ENCODE peak calls at places on chromosomes 2 and 18, in six cellular contexts. X, M, L, N, F and Q are unnamed samples.

GRCh38 chr2:205613970-205614559 is 68.2 kb upstream of the NRP2 start:
- DNase-seq in X (no peak), M (no peak), L (no peak), N (no peak), F (no peak), Q (no peak)

GRCh38 chr18:78090584-78090983 is 840.9 kb downstream of the GALR1 start:
- DNase-seq in X (no peak), M (no peak), L (no peak), N (no peak), F (no peak), Q (no peak)

GRCh38 chr18:10482985-10483949 is 28.8 kb downstream of the APCDD1 start:
- DNase-seq in X (peak; percentile 81), M (no peak), L (no peak), N (no peak), F (no peak), Q (no peak)

GRCh38 chr2:233944722-233945121 is 27.5 kb downstream of the TRPM8 start:
- DNase-seq in X (no peak), M (no peak), L (no peak), N (no peak), F (no peak), Q (no peak)

GRCh38 chr2:95043300-95043786 is 17.8 kb downstream of the MAL start:
- DNase-seq in X (no peak), M (peak; percentile 86), L (peak; percentile 23), N (no peak), F (no peak), Q (no peak)

GRCh38 chr2:196291873-196292800 is 120.8 kb upstream of the STK17B start:
- DNase-seq in X (no peak), M (peak; percentile 99), L (no peak), N (peak; percentile 96), F (peak; percentile 42), Q (no peak)

GRCh38 chr2:15031745-15032240 is 399.3 kb downstream of the LRATD1 start:
- DNase-seq in X (peak; percentile 13), M (peak; percentile 28), L (no peak), N (no peak), F (peak; percentile 35), Q (peak; percentile 41)

GRCh38 chr18:59517446-59518171 is 158.5 kb upstream of the LMAN1 start:
- DNase-seq in X (no peak), M (peak; percentile 15), L (peak; percentile 40), N (no peak), F (peak; percentile 54), Q (peak; percentile 58)

GRCh38 chr2:235642446-235643107 is 148.7 kb downstream of the AGAP1 start:
- DNase-seq in X (no peak), M (no peak), L (no peak), N (no peak), F (peak; percentile 34), Q (no peak)

GRCh38 chr18:56162316-56162715 is 476.1 kb downstream of the TXNL1 start:
- DNase-seq in X (no peak), M (peak; percentile 13), L (no peak), N (no peak), F (no peak), Q (no peak)

DNA sequence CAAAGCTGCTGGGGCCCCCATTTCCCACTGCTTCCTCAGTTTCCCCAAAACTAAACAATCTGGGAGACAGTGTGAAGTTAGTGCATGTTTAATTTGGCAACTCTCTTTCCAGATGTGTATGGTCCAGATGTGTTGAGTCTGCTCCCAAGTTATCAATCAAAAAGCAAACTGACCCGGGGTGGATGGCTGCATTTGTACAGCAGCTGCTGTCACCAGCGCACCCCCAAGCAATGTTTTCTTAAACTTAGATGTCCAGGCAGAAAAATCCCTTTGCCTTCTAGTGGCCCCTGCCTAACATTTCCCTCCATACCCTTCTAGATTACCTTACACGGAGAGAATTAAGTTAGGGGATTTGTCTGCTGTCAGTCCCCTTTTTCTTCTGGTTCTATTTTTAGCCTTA is 137.0 kb downstream of the COPS8 start:
- DNase-seq in X (no peak), M (no peak), L (no peak), N (no peak), F (no peak), Q (no peak)
- TF ChIP-seq CTCF in X (no peak), M (no peak), L (no peak), N (no peak), F (no peak), Q (no peak)

DNA sequence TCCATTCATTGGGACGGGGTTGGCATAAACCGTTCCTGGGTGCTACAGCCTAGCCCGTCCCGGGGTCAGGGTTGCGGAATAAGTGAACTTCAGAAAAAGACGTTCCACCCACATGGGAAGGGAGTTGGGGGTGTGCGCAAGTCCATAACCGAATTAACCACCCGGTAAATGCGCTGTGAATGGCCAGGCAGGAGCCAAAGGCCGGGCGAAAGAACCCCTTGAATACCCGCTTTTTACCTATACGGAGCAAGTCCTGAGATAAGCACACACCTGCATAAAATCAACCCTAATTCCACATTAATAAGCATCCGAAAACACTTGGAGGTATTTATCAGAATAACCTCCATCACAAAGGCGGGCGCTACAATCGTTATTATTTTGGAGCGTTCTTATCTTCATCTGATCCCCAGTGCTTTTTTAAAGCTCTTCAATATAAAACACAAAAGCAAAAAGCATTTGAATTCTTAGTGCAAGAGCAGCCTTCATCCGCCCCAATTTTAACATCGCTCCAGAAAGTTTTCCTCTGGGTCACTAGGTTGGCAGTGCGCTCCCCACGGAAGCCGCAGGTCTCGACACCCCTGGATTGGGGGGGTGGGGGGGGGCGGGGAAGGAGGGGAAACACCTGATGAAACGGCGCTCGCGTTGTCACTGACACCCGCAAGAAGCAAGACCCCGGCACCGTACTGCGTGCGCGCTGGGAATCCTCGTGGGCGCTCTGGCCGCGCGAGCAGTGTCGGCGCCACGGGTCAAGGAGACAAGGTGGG is 1.2 kb downstream of the SATB2 start:
- DNase-seq in X (peak; percentile 19), M (no peak), L (no peak), N (no peak), F (no peak), Q (peak; percentile 28)
- TF ChIP-seq EZH2phosphoT487 in X (no peak), M (no peak), L (peak; percentile 89), N (no peak), F (peak; percentile 80), Q (peak; percentile 73)

GRCh38 chr18:76727589-76727988 is 94.8 kb upstream of the ZNF236 start:
- DNase-seq in X (no peak), M (no peak), L (no peak), N (no peak), F (no peak), Q (no peak)

GRCh38 chr18:76725445-76725844 is 96.9 kb upstream of the ZNF236 start:
- DNase-seq in X (no peak), M (no peak), L (no peak), N (no peak), F (no peak), Q (no peak)

GRCh38 chr18:76736309-76736708 is 86.0 kb upstream of the ZNF236 start:
- DNase-seq in X (no peak), M (no peak), L (no peak), N (no peak), F (no peak), Q (no peak)

DNA sequence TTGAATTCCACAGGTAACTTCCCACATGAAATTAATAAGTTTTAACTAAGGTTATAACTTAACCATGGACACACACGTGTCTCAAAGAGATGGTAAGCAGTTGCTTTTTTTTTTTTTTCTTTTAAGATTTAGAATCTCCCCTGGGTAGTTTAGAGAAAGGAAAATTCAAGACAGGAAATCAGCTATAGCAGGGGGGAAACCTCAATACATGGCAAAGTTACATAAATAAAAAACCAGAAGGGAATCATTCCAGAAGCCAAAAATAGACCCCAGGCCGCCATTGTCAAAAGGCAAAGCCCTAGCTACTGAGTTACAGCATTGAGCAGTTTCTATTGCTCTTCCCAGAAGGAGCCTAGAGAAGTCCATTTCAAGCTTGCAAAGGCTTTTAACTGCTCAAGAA is 91.5 kb upstream of the ZNF236 start:
- DNase-seq in X (no peak), M (no peak), L (no peak), N (no peak), F (no peak), Q (no peak)
- H3K4me2 ChIP-seq in X (no peak overlapping the region), M (no peak overlapping the region), L (no peak overlapping the region), N (no peak overlapping the region), F (no peak overlapping the region), Q (no peak overlapping the region)

DNA sequence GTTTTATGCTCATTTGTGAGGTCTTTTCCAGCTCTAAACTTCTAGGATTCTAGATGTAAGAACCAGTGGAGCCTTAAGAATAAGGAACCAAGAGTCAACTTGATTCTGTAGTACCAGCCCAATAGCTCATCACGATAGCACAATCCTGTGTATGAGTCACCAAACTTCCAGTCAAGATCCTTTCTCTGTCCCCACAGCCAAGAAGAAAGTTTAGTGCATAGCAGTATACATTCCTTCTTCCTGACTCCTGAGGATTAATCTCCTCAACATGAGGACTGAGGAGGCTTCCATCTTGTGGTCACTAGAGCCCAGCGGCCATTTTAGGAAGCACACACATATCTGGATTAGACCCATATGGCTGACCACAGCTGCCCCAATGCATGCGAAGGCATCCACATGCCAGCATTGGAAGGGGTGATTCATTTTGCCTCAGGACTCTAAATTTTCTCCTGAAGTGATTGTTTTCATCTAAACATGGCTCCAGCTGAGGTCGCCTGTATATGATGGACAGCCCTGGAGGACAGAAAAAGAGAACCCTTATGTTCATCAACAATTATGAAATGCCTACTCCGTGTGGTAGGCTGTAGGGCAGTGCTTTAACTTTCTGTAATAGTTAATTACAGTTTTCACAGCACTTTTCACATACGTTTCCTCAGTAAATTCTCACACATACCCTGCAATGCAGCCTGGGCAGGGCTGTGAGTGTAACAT is 53.5 kb downstream of the RASGRP3 start:
- DNase-seq in X (peak; percentile 10), M (peak; percentile 75), L (peak; percentile 36), N (no peak), F (peak; percentile 9), Q (no peak)
- TF ChIP-seq CTCF in X (no peak), M (no peak), L (no peak), N (no peak), F (no peak), Q (no peak)

GRCh38 chr2:71706836-71707235 is 253.5 kb downstream of the DYSF start:
- DNase-seq in X (no peak), M (no peak), L (no peak), N (no peak), F (no peak), Q (no peak)

GRCh38 chr2:71703981-71704545 is 250.7 kb downstream of the DYSF start:
- DNase-seq in X (no peak), M (no peak), L (no peak), N (no peak), F (no peak), Q (no peak)

GRCh38 chr2:71706121-71706520 is 252.8 kb downstream of the DYSF start:
- DNase-seq in X (no peak), M (no peak), L (no peak), N (no peak), F (no peak), Q (no peak)

GRCh38 chr2:71704688-71705087 is 251.3 kb downstream of the DYSF start:
- DNase-seq in X (no peak), M (no peak), L (no peak), N (no peak), F (no peak), Q (no peak)

GRCh38 chr2:71705171-71705960 is 252.0 kb downstream of the DYSF start:
- DNase-seq in X (no peak), M (no peak), L (no peak), N (no peak), F (no peak), Q (no peak)
- TF ChIP-seq EZH2phosphoT487 in X (no peak), M (no peak), L (no peak), N (no peak), F (no peak), Q (no peak)